ENCODE peak calls at places on chromosomes 3 and 15, in nine cellular contexts. L is astrocyte, J is brain microvascular endothelial cell, F is bronchial epithelial cell, D is fibroblast of lung, U is A549, H is cardiac muscle cell, P is Caco-2, Z is prostate gland. A is an unnamed sample.
A peak's percentile ranks its signal among the peaks of the same experiment; 100 is the strongest.

GRCh38 chr15:29090617-29091466 is 178.8 kb downstream of the NSMCE3 start:
- DNase-seq in L (no peak), J (no peak), F (no peak), D (no peak), U (peak; percentile 41), H (peak; percentile 42), P (peak; percentile 43), Z (no peak), A (no peak)

GRCh38 chr3:129313983-129314756 is 35.5 kb downstream of the HMCES start:
- DNase-seq in L (no peak), J (no peak), F (no peak), D (peak; percentile 37), U (peak; percentile 30), H (no peak), P (peak; percentile 41), Z (no peak), A (no peak)

GRCh38 chr15:69225355-69226027 is 65.1 kb downstream of the GLCE start:
- DNase-seq in L (peak; percentile 26), J (no peak), F (peak; percentile 57), D (peak; percentile 34), U (peak; percentile 55), H (peak; percentile 18), P (no peak), Z (no peak), A (peak; percentile 17)

GRCh38 chr15:51366911-51367310 is 25.5 kb downstream of the GLDN start:
- DNase-seq in L (peak; percentile 70), J (no peak), F (peak; percentile 89), D (peak; percentile 74), U (peak; percentile 82), H (no peak), P (no peak), Z (peak; percentile 28), A (peak; percentile 82)

GRCh38 chr3:126358038-126358815 is 1.0 kb upstream of the KLF15 start:
- DNase-seq in L (no peak), J (no peak), F (no peak), D (no peak), U (no peak), H (no peak), P (no peak), Z (peak; percentile 20), A (peak; percentile 31)

GRCh38 chr15:55661431-55661830 is 73.3 kb upstream of the PYGO1 start:
- DNase-seq in L (peak; percentile 52), J (peak; percentile 25), F (no peak), D (peak; percentile 65), U (no peak), H (peak; percentile 55), P (peak; percentile 59), Z (no peak), A (no peak)

GRCh38 chr3:123522666-123523412 is 62.0 kb downstream of the HACD2 start:
- DNase-seq in L (no peak), J (no peak), F (no peak), D (no peak), U (no peak), H (no peak), P (no peak), Z (no peak), A (no peak)

GRCh38 chr3:72301779-72302178 is 516.8 kb upstream of the PROK2 start:
- DNase-seq in L (no peak), J (no peak), F (no peak), D (no peak), U (no peak), H (no peak), P (no peak), Z (peak; percentile 82), A (no peak)

GRCh38 chr15:79778378-79778990 is 118.3 kb downstream of the MTHFS start:
- DNase-seq in L (no peak), J (no peak), F (no peak), D (no peak), U (no peak), H (no peak), P (no peak), Z (peak; percentile 51), A (peak; percentile 92)

GRCh38 chr15:67068724-67069400 is 3.5 kb downstream of the SMAD3 start:
- DNase-seq in L (no peak), J (no peak), F (no peak), D (peak; percentile 59), U (no peak), H (no peak), P (no peak), Z (no peak), A (no peak)

GRCh38 chr15:67066041-67067021 is 929 bp downstream of the SMAD3 start:
- DNase-seq in L (no peak), J (no peak), F (no peak), D (no peak), U (no peak), H (peak; percentile 37), P (peak; percentile 46), Z (no peak), A (no peak)

GRCh38 chr15:67067161-67067853 is 1.9 kb downstream of the SMAD3 start:
- DNase-seq in L (no peak), J (no peak), F (no peak), D (no peak), U (no peak), H (peak; percentile 58), P (peak; percentile 16), Z (peak; percentile 22), A (no peak)

GRCh38 chr15:67070150-67070549 is 4.7 kb downstream of the SMAD3 start:
- DNase-seq in L (no peak), J (no peak), F (no peak), D (no peak), U (no peak), H (no peak), P (no peak), Z (no peak), A (no peak)

DNA sequence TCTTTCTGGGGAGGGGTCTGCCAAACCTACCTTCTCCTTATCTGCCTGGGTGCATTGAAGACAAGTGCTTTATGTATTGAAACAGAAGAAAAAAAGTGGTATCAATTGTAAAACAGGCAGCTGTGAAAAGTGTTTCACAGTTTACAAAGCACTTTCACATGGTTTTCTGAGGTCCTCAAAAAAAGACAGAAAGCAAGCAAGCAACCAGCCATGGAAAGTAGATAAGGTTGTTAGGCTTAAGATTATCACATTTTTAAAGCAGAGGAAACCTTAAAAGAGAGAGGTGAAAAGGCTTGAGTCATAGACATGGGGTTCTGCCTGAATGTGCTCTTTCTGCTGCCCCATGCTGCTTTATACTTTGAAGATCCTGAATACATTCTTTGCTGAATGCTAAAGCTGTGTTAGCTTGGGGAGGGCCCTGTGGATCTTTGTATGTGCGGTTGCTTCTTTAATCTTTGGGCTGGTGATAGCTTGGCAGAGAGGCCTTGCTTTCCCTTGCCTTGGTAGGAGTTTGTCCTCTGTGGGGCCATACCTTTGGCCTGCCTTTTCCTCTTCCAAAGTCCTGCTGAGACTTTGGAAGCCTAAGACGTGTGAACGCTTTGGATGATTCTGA is 2.6 kb downstream of the SMAD3 start:
- DNase-seq in L (no peak), J (no peak), F (no peak), D (peak; percentile 62), U (no peak), H (no peak), P (peak; percentile 18), Z (no peak), A (no peak)
- H3K4me3 ChIP-seq in L (peak overlapping the region; percentile 91), J (peak overlapping the region; percentile 67), F (peak overlapping the region; percentile 92), D (peak overlapping the region; percentile 97), U (peak overlapping the region; percentile 95), H (peak overlapping the region; percentile 66), P (peak overlapping the region; percentile 89), Z (peak overlapping the region; percentile 92), A (no peak overlapping the region)

GRCh38 chr3:173221010-173221409 is 80.0 kb upstream of the SPATA16 start:
- DNase-seq in L (no peak), J (no peak), F (peak; percentile 8), D (peak; percentile 13), U (peak; percentile 9), H (no peak), P (peak; percentile 14), Z (no peak), A (no peak)
- TF ChIP-seq CTCF in L (peak; percentile 28), J (peak; percentile 39), F (peak; percentile 27), D (peak; percentile 28), U (peak; percentile 32), H (peak; percentile 24), P (peak; percentile 59), Z (no peak), A (peak; percentile 62)

GRCh38 chr15:68057758-68058157 is 3.6 kb downstream of the PIAS1 start:
- DNase-seq in L (no peak), J (no peak), F (no peak), D (no peak), U (no peak), H (no peak), P (no peak), Z (no peak), A (no peak)

GRCh38 chr15:68054658-68055223 is 626 bp downstream of the PIAS1 start:
- DNase-seq in L (peak; percentile 3), J (peak; percentile 9), F (no peak), D (peak; percentile 39), U (peak; percentile 42), H (peak; percentile 88), P (peak; percentile 80), Z (peak; percentile 38), A (no peak)

GRCh38 chr15:68057089-68057488 is 3.0 kb downstream of the PIAS1 start:
- DNase-seq in L (no peak), J (no peak), F (no peak), D (no peak), U (no peak), H (no peak), P (no peak), Z (no peak), A (no peak)

GRCh38 chr15:68055224-68055705 is 1.1 kb downstream of the PIAS1 start:
- DNase-seq in L (peak; percentile 32), J (peak; percentile 51), F (peak; percentile 62), D (peak; percentile 57), U (peak; percentile 29), H (peak; percentile 39), P (no peak), Z (peak; percentile 26), A (no peak)

GRCh38 chr15:68056097-68056865 is 2.2 kb downstream of the PIAS1 start:
- DNase-seq in L (peak; percentile 42), J (no peak), F (no peak), D (peak; percentile 52), U (no peak), H (no peak), P (no peak), Z (no peak), A (no peak)
- H3K4me3 ChIP-seq in L (peak overlapping the region; percentile 80), J (no peak overlapping the region), F (no peak overlapping the region), D (peak overlapping the region; percentile 95), U (peak overlapping the region; percentile 90), H (peak overlapping the region; percentile 76), P (peak overlapping the region; percentile 15), Z (peak overlapping the region; percentile 97), A (no peak overlapping the region)

DNA sequence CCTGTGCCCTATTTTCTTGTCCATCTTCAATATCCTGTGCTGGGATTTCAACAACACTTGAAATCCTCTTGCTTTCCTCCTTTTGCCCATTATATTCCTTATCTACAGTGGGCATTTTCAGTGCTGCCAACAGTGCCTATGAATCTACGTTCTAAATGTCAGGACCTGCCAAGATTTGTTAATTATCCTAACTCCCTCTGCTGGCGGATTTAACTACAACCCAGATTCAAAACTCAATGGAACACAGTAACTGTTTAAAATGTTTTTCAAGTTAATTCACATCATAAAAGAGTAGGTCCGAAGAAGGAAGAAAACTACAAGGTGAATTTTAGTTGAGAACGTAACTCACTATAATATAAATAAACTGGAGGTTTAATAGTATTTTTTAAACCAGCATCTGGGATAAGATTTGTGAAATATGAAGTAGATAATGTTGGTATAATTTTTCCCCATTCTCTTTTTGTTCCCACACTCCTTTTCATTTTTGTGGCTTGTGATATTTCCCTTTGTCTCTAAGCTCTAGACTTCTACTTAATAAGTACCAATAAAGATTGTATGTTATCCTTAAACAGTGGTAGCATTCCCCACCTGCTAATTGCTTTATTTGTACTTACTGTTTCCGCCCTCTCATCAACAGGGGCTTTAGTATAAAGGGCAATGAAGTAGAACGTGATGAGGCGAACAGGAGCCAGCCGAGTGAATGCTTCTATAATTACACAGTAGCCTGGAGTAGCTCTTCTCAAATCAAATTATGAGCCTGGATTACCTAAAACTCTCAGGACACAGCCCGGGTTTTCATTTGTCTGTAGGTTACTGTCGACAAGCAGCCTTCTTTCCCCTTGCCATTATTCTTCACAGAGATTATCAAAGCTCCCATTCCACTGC is 302.5 kb upstream of the ATP11B start:
- DNase-seq in L (peak; percentile 10), J (no peak), F (peak; percentile 55), D (peak; percentile 29), U (peak; percentile 7), H (peak; percentile 33), P (peak; percentile 22), Z (peak; percentile 7), A (peak; percentile 18)
- TF ChIP-seq CTCF in L (peak; percentile 44), J (peak; percentile 44), F (peak; percentile 32), D (peak; percentile 16), U (peak; percentile 34), H (peak; percentile 31), P (peak; percentile 39), Z (peak; percentile 55), A (peak; percentile 62)

A was measured in LNCaP clone FGC.